ENCODE peak calls at places on chromosome 14, in five cellular contexts. S, P, H, T and X are unnamed samples. For H3K27me3, the result is how much of the 10 kb centered on the place peaks cover.

GRCh38 chr14:65369560-65369959 is 43.0 kb upstream of the FUT8 start:
- DNase-seq in S (no peak), P (no peak), H (no peak), T (no peak), X (no peak)

GRCh38 chr14:105864116-105864515 is 337.7 kb downstream of the TMEM121 start:
- DNase-seq in S (no peak), P (no peak), H (no peak), T (no peak), X (no peak)

GRCh38 chr14:32939254-32940065 is 781 bp downstream of the NPAS3 start:
- DNase-seq in S (peak), P (peak), H (peak), T (no peak), X (no peak)

GRCh38 chr14:33647385-33647786 is 303.5 kb downstream of the EGLN3 start:
- DNase-seq in S (no peak), P (no peak), H (peak), T (peak), X (no peak)

GRCh38 chr14:50773632-50774541 is 57.1 kb downstream of the NIN start:
- DNase-seq in S (no peak), P (no peak), H (peak), T (peak), X (no peak)

GRCh38 chr14:37592288-37593274 is 2.5 kb downstream of the FOXA1 start:
- DNase-seq in S (no peak), P (peak), H (no peak), T (peak), X (no peak)

GRCh38 chr14:100662850-100663527 is 63.7 kb upstream of the DLK1 start:
- DNase-seq in S (peak), P (peak), H (peak), T (peak), X (peak)

GRCh38 chr14:100297320-100298300 is 8.6 kb downstream of the SLC25A29 start:
- DNase-seq in S (peak), P (peak), H (peak), T (no peak), X (no peak)

GRCh38 chr14:105171004-105171673 is 2.6 kb upstream of the JAG2 start:
- DNase-seq in S (no peak), P (no peak), H (no peak), T (no peak), X (no peak)

GRCh38 chr14:103716091-103716801 is 636 bp downstream of the ZFYVE21 start:
- DNase-seq in S (peak), P (peak), H (peak), T (no peak), X (peak)

GRCh38 chr14:101026341-101026740 is 122.8 kb upstream of the RTL1 start:
- DNase-seq in S (no peak), P (peak), H (no peak), T (no peak), X (no peak)

GRCh38 chr14:31969371-31969770 is 107.7 kb upstream of the ARHGAP5 start:
- DNase-seq in S (no peak), P (no peak), H (peak), T (no peak), X (no peak)

GRCh38 chr14:96574633-96575191 is 72.5 kb downstream of the PAPOLA start:
- DNase-seq in S (peak), P (no peak), H (peak), T (peak), X (no peak)

GRCh38 chr14:90519262-90519920 is 122.6 kb downstream of the CALM1 start:
- DNase-seq in S (no peak), P (no peak), H (no peak), T (no peak), X (no peak)

GRCh38 chr14:85574849-85575616 is 45.1 kb downstream of the FLRT2 start:
- DNase-seq in S (no peak), P (no peak), H (no peak), T (no peak), X (no peak)

GRCh38 chr14:106844608-106845285 is 1318.4 kb downstream of the TMEM121 start:
- DNase-seq in S (peak), P (peak), H (no peak), T (no peak), X (peak)

GRCh38 chr14:24576178-24576577 is at the start of gene CTSG:
- DNase-seq in S (no peak), P (no peak), H (no peak), T (no peak), X (no peak)

GRCh38 chr14:97138801-97139200 is 341.6 kb downstream of the VRK1 start:
- DNase-seq in S (no peak), P (no peak), H (no peak), T (no peak), X (no peak)

GRCh38 chr14:90538716-90539495 is 142.1 kb downstream of the CALM1 start:
- DNase-seq in S (no peak), P (peak), H (no peak), T (no peak), X (no peak)

GRCh38 chr14:50225067-50225973 is 6.1 kb downstream of the SOS2 start:
- DNase-seq in S (no peak), P (no peak), H (peak), T (peak), X (no peak)

GRCh38 chr14:50366115-50366514 is 30.6 kb downstream of the CDKL1 start:
- DNase-seq in S (no peak), P (no peak), H (no peak), T (no peak), X (no peak)

GRCh38 chr14:105294142-105294597 is 6.6 kb downstream of the BRF1 start:
- DNase-seq in S (peak), P (no peak), H (peak), T (no peak), X (peak)

GRCh38 chr14:32692441-32692840 is 246.2 kb upstream of the NPAS3 start:
- DNase-seq in S (no peak), P (no peak), H (no peak), T (no peak), X (no peak)

GRCh38 chr14:31388687-31389413 is 31.5 kb downstream of the HEATR5A start:
- DNase-seq in S (no peak), P (no peak), H (peak), T (peak), X (no peak)

GRCh38 chr14:29926701-29927595 is 699 bp downstream of the PRKD1 start:
- DNase-seq in S (peak), P (peak), H (peak), T (no peak), X (no peak)
- H3K27me3 ChIP-seq in S (under half), P (under half), H (under half), T (under half), X (under half)

GRCh38 chr14:55131782-55132181 is 2.7 kb downstream of the LGALS3 start:
- DNase-seq in S (no peak), P (no peak), H (peak), T (no peak), X (peak)

GRCh38 chr14:55129428-55130193 is 559 bp downstream of the LGALS3 start:
- DNase-seq in S (peak), P (peak), H (peak), T (peak), X (peak)

GRCh38 chr14:55128386-55129085 is 516 bp upstream of the LGALS3 start:
- DNase-seq in S (no peak), P (no peak), H (no peak), T (no peak), X (no peak)

GRCh38 chr14:55129086-55129427 is at the start of gene LGALS3:
- DNase-seq in S (peak), P (peak), H (peak), T (peak), X (peak)

DNA sequence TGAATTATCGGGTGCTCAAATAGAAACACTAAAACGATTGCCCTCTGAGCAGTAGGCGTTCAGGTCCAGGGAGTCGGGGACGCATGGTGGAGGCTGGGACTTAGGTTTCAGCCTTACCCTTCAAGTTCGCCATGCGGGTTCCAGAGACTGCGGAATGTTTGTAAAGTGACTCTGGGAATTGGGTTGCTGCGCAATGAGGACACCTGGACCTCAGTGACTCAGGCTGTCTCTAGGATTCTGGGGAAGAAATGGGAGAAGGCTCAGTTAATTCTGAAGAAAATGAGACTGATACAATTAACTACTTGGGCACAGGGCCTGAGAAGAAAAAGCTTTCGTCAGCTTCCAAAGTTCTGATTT is 1.1 kb downstream of the LGALS3 start:
- DNase-seq in S (no peak), P (no peak), H (peak), T (peak), X (no peak)
- H3K4me3 ChIP-seq in S (peak), P (peak), H (peak), T (peak), X (peak)

DNA sequence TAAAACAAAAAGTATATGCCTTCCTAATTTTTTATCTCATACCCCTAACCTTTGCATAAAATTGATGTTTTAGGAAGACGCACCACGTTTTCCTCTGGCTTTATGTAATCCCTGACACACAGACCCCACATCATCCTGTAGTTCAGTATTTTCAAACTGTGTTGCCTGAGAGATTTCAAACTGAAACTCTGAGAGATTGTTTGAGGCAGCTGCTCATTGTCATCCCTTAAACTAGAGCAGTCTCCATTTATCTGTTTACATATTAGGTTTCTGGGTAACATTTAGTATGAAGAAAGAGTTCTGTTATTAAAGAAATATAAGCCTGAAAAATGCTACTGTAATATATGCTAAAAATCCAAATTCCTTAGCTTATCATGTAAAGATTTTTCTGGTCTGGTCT is 24.3 kb downstream of the MNAT1 start:
- DNase-seq in S (no peak), P (no peak), H (no peak), T (no peak), X (no peak)
- H3K27me3 ChIP-seq in S (under half), P (under half), H (under half), T (under half), X (under half)

DNA sequence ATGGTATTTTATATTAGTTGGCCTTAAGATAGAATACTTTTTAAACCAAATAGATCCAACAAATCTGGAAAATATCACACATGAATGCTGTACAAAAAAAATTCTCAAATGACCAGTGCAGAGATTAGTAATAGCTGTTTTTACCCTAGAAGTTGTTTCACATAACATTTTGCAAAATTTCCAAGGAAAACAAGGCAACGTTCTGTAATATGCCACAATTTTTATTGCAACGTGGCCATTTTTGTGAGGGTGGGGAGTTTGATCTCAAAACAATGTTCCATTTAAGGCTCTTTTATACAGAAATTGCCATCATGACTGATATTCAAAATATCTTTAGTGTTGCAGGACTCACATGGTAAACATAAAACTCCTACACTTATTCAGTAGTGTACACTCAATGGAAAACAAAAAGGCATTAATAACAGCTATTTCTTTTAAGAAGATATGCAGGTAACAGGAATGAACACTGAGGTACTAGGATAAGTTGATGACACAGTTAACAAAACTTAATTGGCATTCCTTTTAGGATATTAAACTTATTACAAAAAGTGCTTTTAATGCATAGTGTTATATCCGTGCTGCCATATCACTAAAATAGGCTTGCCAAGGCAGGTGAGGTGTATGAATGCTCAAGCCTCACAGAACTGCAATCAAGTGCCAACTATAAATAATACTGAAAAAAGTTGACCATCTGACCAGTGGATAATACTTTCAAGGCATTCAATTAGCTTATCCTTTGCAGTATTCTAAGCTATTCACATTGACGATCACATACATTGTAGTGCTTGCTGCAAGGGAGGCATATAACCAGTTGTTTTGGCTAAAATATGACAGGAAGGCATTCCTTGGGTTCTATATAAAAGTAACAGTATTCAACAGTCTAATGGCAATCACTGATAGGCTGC is 2.3 kb downstream of the CFL2 start:
- DNase-seq in S (no peak), P (no peak), H (no peak), T (no peak), X (no peak)
- H3K4me3 ChIP-seq in S (peak), P (no peak), H (no peak), T (no peak), X (no peak)

GRCh38 chr14:93950948-93951668 is 24.0 kb downstream of the FAM181A start:
- DNase-seq in S (no peak), P (no peak), H (no peak), T (no peak), X (no peak)
- H3K27me3 ChIP-seq in S (under half), P (under half), H (under half), T (under half), X (under half)

GRCh38 chr14:61372842-61373555 is 51.6 kb downstream of the PRKCH start:
- DNase-seq in S (no peak), P (no peak), H (no peak), T (no peak), X (no peak)
- H3K4me3 ChIP-seq in S (no peak), P (no peak), H (no peak), T (no peak), X (peak)

GRCh38 chr14:76446486-76446885 is 70.5 kb downstream of the ESRRB start:
- DNase-seq in S (no peak), P (no peak), H (no peak), T (no peak), X (no peak)

GRCh38 chr14:76446921-76447320 is 71.0 kb downstream of the ESRRB start:
- DNase-seq in S (no peak), P (no peak), H (no peak), T (no peak), X (no peak)

GRCh38 chr14:76456200-76456599 is 80.3 kb downstream of the ESRRB start:
- DNase-seq in S (peak), P (no peak), H (peak), T (peak), X (peak)

DNA sequence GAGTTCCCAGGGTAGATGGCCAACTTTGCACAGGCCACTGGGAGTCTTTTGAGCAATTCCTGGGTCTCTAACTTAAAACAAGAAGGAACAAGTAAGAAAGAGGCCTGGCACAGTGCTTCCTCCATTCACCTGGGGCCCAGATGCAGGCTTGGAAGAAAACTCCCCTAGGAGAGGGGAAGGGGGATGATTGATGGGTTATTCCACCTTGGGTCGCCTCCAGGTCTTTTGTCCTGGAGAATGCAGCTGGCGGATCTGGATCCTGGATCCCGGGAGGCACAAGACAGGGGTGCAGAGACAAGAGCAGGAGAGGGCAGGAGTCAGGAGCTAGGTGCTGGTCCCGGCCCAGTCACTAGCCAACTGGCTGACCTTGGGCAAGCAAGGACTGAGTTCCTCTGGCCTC is 74.5 kb downstream of the ESRRB start:
- DNase-seq in S (no peak), P (no peak), H (no peak), T (no peak), X (no peak)
- H3K27me3 ChIP-seq in S (under half), P (under half), H (under half), T (under half), X (under half)

GRCh38 chr14:63782683-63783389 is 55.0 kb upstream of the SGPP1 start:
- DNase-seq in S (no peak), P (no peak), H (no peak), T (no peak), X (no peak)

GRCh38 chr14:63787995-63788946 is 60.4 kb upstream of the SGPP1 start:
- DNase-seq in S (no peak), P (no peak), H (peak), T (no peak), X (no peak)
- H3K4me3 ChIP-seq in S (no peak), P (no peak), H (no peak), T (no peak), X (no peak)

GRCh38 chr14:61281911-61282310 is 773 bp upstream of the TMEM30B start:
- DNase-seq in S (no peak), P (no peak), H (no peak), T (no peak), X (no peak)

GRCh38 chr14:61281186-61281676 is at the start of gene TMEM30B:
- DNase-seq in S (no peak), P (peak), H (no peak), T (peak), X (peak)

GRCh38 chr14:61277784-61278183 is 3.4 kb downstream of the TMEM30B start:
- DNase-seq in S (no peak), P (no peak), H (no peak), T (no peak), X (no peak)

GRCh38 chr14:61280526-61281185 is 482 bp downstream of the TMEM30B start:
- DNase-seq in S (peak), P (peak), H (peak), T (peak), X (peak)

DNA sequence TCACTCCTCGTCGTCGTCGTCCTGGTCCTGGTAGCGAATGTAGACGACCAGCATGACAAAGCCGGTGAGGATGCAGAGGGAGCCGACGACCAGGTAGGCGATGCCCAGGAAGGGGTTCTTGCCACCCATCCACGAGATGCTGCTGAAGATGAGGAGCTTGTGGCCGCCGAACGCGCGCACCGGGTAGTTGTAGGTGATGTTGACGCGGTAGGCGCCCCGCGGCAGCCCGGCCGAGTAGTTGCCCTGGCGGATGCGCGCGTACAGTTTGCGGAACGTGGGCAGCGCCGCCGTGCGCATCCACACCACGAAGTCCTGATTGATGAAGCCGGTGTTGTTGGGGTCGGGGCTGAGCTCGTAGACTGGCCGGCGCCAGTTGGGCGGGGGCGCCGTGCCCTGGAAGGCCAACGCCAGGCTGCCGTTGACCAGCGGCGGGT is 1.0 kb downstream of the TMEM30B start:
- DNase-seq in S (no peak), P (peak), H (no peak), T (peak), X (no peak)
- H3K27me3 ChIP-seq in S (under half), P (under half), H (half or more), T (under half), X (under half)

DNA sequence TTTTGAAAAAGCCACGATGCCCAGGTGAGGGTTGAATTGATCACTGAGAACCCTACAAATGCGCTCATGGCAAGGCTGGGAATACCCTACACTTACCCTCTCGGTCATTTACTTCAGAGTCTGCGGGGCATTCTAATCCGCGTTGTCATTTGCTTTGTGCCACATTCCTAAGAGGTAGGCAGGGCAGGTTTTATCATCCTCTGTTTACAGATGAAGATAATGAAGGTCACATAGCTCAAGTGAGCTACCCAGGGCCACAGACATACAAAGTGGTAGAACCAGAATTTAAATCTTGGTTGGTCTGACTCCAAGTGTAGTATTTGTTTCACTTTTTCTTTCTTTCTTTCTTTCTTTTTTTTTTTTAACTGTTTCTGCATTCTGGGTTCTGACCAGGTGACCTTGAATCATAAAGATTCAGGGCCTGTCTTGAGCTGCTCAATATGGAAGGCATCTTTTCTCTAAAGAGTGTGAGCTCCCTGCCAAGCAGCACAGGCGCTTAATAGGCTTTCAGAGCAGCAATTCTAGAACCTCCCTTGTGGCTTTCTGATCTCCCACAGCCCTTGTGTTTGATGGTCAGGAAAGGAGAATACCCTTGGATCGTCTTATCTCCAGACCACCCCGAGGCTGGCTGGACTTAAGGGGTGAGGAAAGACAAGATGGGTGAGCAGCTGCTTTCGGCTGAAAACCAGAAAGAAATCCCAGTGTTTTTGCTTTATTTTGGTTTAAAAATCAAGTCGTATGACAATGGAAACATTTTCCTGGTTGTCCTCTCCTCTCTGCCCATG is 662 bp upstream of the BATF start:
- DNase-seq in S (no peak), P (no peak), H (no peak), T (no peak), X (peak)
- H3K4me3 ChIP-seq in S (no peak), P (peak), H (no peak), T (no peak), X (peak)